ENCODE peak calls at places on chromosomes 2 and 18, in four cellular contexts. V is HepG2, U is K562, K is GM12878. Y is an unnamed sample.

GRCh38 chr2:114550895-114551793 is 108.7 kb downstream of the DPP10 start:
- DNase-seq in V (peak), U (peak), K (no peak), Y (peak)

GRCh38 chr2:239186516-239186915 is 214.3 kb downstream of the HDAC4 start:
- DNase-seq in V (no peak), U (no peak), K (no peak), Y (no peak)

GRCh38 chr2:218026244-218026643 is 23.4 kb upstream of the TNS1 start:
- DNase-seq in V (no peak), U (no peak), K (no peak), Y (no peak)

GRCh38 chr2:190653931-190654330 is 5.0 kb downstream of the NAB1 start:
- DNase-seq in V (no peak), U (no peak), K (no peak), Y (no peak)

GRCh38 chr18:28342231-28342630 is 165.3 kb upstream of the CDH2 start:
- DNase-seq in V (no peak), U (no peak), K (no peak), Y (no peak)

GRCh38 chr2:43458002-43458628 is 137.7 kb downstream of the THADA start:
- DNase-seq in V (no peak), U (no peak), K (no peak), Y (no peak)

GRCh38 chr2:165369131-165369935 is 100.2 kb upstream of the CSRNP3 start:
- DNase-seq in V (no peak), U (no peak), K (no peak), Y (no peak)

GRCh38 chr18:71398530-71398929 is 1109.7 kb downstream of the SOCS6 start:
- DNase-seq in V (peak), U (no peak), K (no peak), Y (peak)

GRCh38 chr2:197137234-197137633 is 173.3 kb downstream of the ANKRD44 start:
- DNase-seq in V (no peak), U (no peak), K (no peak), Y (no peak)

GRCh38 chr2:71070294-71071025 is 2.0 kb downstream of the NAGK start:
- DNase-seq in V (peak), U (peak), K (no peak), Y (peak)

GRCh38 chr2:202317080-202317859 is 51.7 kb downstream of the NOP58 start:
- DNase-seq in V (no peak), U (no peak), K (no peak), Y (no peak)

GRCh38 chr2:127083819-127084503 is 23.0 kb downstream of the BIN1 start:
- DNase-seq in V (no peak), U (no peak), K (no peak), Y (no peak)

GRCh38 chr2:163187995-163188655 is 349.6 kb upstream of the KCNH7 start:
- DNase-seq in V (no peak), U (no peak), K (no peak), Y (no peak)

GRCh38 chr2:181380581-181380980 is 76.6 kb upstream of the ITGA4 start:
- DNase-seq in V (no peak), U (no peak), K (no peak), Y (no peak)

GRCh38 chr2:101063352-101063751 is 61.3 kb downstream of the RPL31 start:
- DNase-seq in V (peak), U (no peak), K (no peak), Y (no peak)

GRCh38 chr2:241217320-241218031 is 29.0 kb downstream of the ANO7 start:
- DNase-seq in V (peak), U (peak), K (no peak), Y (peak)

GRCh38 chr2:5021148-5021547 is 671.0 kb upstream of the SOX11 start:
- DNase-seq in V (no peak), U (no peak), K (no peak), Y (no peak)

GRCh38 chr2:195573314-195573713 is 83.7 kb upstream of the SLC39A10 start:
- DNase-seq in V (no peak), U (no peak), K (no peak), Y (no peak)

GRCh38 chr18:10705786-10706185 is 180.0 kb downstream of the NAPG start:
- DNase-seq in V (peak), U (no peak), K (no peak), Y (no peak)

GRCh38 chr2:120344991-120345975 is 653 bp upstream of the INHBB start:
- DNase-seq in V (no peak), U (no peak), K (no peak), Y (no peak)

GRCh38 chr2:101432411-101433181 is 42.3 kb downstream of the RFX8 start:
- DNase-seq in V (no peak), U (peak), K (no peak), Y (no peak)

GRCh38 chr2:238890806-238891666 is 43.2 kb downstream of the TWIST2 start:
- DNase-seq in V (no peak), U (no peak), K (no peak), Y (no peak)

GRCh38 chr2:128304330-128304714 is 14.3 kb downstream of the HS6ST1 start:
- DNase-seq in V (no peak), U (no peak), K (no peak), Y (no peak)

GRCh38 chr2:176001903-176002683 is at the start of gene LNPK:
- DNase-seq in V (peak), U (peak), K (peak), Y (peak)

GRCh38 chr2:74440378-74441110 is 1.2 kb downstream of the RTKN start:
- DNase-seq in V (peak), U (peak), K (no peak), Y (peak)

GRCh38 chr18:23238152-23238531 is 102.9 kb downstream of the CABLES1 start:
- DNase-seq in V (no peak), U (no peak), K (no peak), Y (no peak)

GRCh38 chr18:6521804-6522418 is 107.2 kb upstream of the L3MBTL4 start:
- DNase-seq in V (peak), U (peak), K (peak), Y (peak)

GRCh38 chr18:74065366-74065765 is 82.3 kb downstream of the FBXO15 start:
- DNase-seq in V (no peak), U (no peak), K (no peak), Y (no peak)

GRCh38 chr18:59627414-59627813 is 69.8 kb downstream of the CCBE1 start:
- DNase-seq in V (no peak), U (no peak), K (no peak), Y (no peak)

GRCh38 chr18:55833543-55833942 is 245.6 kb upstream of the TCF4 start:
- DNase-seq in V (no peak), U (no peak), K (no peak), Y (peak)

GRCh38 chr2:195382186-195382585 is 274.8 kb upstream of the SLC39A10 start:
- DNase-seq in V (no peak), U (no peak), K (no peak), Y (no peak)

GRCh38 chr2:46909771-46910419 is 5.7 kb downstream of the MCFD2 start:
- DNase-seq in V (peak), U (no peak), K (peak), Y (peak)

GRCh38 chr2:174485763-174486613 is 841 bp downstream of the GPR155 start:
- DNase-seq in V (no peak), U (peak), K (no peak), Y (no peak)

DNA sequence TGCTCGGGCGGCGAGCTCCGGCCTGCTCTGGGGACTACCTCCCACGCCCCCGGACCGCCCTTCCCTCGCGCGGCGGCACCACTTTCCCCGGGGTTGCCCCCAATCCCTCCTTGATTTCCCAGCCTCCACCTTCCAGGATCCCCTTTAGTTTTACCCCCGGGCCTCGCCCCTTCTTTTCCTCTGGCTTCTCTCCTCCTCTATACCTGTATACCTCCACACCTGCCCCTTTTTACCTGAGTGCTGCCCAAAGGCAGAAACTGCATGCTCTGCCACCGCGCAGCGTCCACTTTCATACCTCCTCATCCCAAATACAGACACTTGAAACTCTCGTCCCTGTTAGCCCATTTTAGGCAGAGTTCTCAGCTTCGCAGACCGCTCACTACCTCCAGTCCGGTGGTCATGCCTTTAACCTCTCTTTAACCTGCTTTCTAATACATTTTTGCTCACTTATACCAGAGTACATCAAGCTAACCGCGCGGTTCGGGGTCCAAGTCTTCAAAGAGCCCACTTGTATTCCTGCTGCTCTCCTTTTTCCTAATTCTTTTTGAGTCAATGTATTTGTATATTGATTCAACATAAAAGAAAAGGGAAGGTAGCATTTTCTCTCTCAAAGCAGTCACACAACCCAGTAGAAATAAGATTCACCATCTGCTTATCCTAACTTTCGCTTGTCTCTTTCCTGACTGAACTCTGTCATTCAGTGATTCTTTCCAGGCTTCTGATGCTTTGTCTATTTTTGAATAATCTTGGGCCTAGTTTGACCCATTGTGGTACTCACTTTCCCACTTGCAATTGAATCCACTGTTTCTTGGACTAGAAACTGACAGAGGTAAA is 900 bp downstream of the SPOPL start:
- DNase-seq in V (peak), U (peak), K (no peak), Y (no peak)
- TF ChIP-seq CHD4 in V (no peak), U (no peak), K (no peak), Y (no peak)

GRCh38 chr2:237575869-237576862 is 9.8 kb downstream of the PRLH start:
- DNase-seq in V (no peak), U (no peak), K (no peak), Y (no peak)

GRCh38 chr2:237576974-237577373 is 10.6 kb downstream of the PRLH start:
- DNase-seq in V (no peak), U (no peak), K (no peak), Y (no peak)

GRCh38 chr2:237573721-237574415 is 7.5 kb downstream of the PRLH start:
- DNase-seq in V (no peak), U (no peak), K (no peak), Y (no peak)

GRCh38 chr2:237574467-237574866 is 8.1 kb downstream of the PRLH start:
- DNase-seq in V (no peak), U (no peak), K (no peak), Y (no peak)

GRCh38 chr2:237574894-237575868 is 8.8 kb downstream of the PRLH start:
- DNase-seq in V (no peak), U (no peak), K (no peak), Y (no peak)
- TF ChIP-seq USF2 in V (no peak), U (no peak), K (no peak), Y (no peak)

GRCh38 chr2:228446732-228447131 is 265.2 kb upstream of the SPHKAP start:
- DNase-seq in V (no peak), U (no peak), K (no peak), Y (no peak)
- TF ChIP-seq CHD4 in V (no peak), U (no peak), K (no peak), Y (no peak)

GRCh38 chr2:138187221-138187620 is 222.9 kb downstream of the HNMT start:
- DNase-seq in V (no peak), U (no peak), K (no peak), Y (no peak)
- TF ChIP-seq USF2 in V (no peak), U (no peak), K (no peak), Y (no peak)

GRCh38 chr2:28356095-28356911 is 36.4 kb upstream of the FOSL2 start:
- DNase-seq in V (no peak), U (peak), K (no peak), Y (no peak)
- TF ChIP-seq CHD4 in V (no peak), U (no peak), K (no peak), Y (no peak)

GRCh38 chr2:105422801-105423200 is 23.9 kb upstream of the FHL2 start:
- DNase-seq in V (no peak), U (no peak), K (no peak), Y (no peak)
- TF ChIP-seq USF2 in V (no peak), U (no peak), K (no peak), Y (no peak)

GRCh38 chr2:129431881-129432280 is 547.6 kb upstream of the RAB6C start:
- DNase-seq in V (no peak), U (no peak), K (no peak), Y (no peak)

DNA sequence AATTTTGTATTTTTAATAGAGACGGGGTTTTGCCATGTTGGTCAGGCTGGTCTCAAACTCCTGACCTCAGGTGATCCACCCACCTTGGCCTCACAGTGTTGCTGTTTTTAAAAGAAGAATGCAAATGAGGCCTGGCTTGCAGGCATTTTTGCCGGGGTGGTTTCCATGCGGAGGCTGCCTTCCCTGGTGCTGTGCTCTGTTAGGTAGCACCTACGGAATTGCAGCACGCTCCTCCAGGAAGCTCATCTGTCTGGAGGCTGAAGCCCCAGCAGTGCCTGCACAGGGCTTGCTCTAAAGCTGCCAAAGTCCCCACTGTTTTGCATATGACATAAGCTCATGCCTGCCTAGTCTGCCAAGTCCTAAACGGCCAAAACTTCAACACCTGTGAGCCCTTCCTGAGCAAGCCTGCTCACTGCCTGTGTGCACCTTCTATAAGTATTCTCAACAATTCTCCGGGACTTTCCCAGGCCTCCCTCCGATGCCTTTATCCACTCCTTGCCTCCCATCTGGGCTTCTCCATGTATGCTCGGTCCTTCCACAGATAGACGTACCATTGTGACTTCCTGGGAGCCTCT is 551.3 kb upstream of the RAB6C start:
- DNase-seq in V (no peak), U (no peak), K (no peak), Y (no peak)
- TF ChIP-seq CHD4 in V (no peak), U (no peak), K (no peak), Y (no peak)

GRCh38 chr2:219689676-219690628 is 62.5 kb downstream of the SLC4A3 start:
- DNase-seq in V (peak), U (peak), K (peak), Y (peak)
- TF ChIP-seq USF2 in V (no peak), U (no peak), K (no peak), Y (no peak)

DNA sequence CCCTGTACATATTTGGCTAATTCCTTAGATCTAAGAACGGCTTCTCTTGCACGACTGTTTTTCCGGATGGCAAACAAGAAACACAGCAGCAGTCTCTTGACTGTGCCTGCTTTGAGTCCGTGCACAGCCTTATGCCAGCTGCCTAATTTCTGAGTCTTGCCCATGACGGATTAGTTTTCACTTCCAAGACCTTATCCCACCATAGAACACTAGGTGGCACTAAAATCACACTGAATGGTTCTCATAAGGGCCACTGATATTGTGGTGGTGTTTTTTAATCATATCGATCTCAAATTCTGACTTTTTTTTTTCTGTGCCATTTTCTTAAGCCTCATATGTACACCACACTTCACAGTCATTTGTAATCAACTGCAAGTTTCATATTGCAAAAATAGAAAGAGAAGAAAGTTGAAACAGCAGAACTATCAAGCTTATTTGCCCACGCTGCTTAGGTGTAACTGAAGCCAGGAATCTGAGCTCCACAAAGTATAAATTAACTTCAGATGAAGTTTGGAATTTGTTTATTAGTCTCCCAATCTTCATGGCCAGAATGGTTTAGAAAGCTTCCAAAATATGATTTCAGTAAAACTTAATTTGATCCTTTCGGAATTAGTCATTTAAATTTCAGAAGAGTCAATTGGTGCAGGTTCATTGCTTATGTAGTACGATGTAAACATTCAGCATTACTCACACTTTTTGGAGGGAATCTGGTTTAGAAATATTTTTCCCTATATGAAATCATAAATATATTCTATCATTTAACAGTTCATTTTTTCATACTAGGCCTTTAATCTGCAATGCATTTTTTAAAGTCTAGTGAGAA is 45.5 kb upstream of the SCN7A start:
- DNase-seq in V (peak), U (peak), K (peak), Y (peak)
- TF ChIP-seq CHD4 in V (no peak), U (no peak), K (no peak), Y (no peak)